ENCODE peak calls at places on chromosomes 2 and 18, in five cellular contexts. One of them, this sample, is unnamed. For H3K9me3, the result is how much of the 10 kb centered on the place peaks cover.

GRCh38 chr2:31729442-31730092 is 148.8 kb upstream of the SRD5A2 start:
- DNase-seq in A549: peak
- DNase-seq in right cardiac atrium: no peak
- DNase-seq in CD4-positive, CD25-positive, alpha-beta regulatory T cell: no peak
- DNase-seq in RWPE2: no peak
- DNase-seq in this sample: no peak

GRCh38 chr18:41751652-41752051 is 203.4 kb upstream of the PIK3C3 start:
- DNase-seq in A549: no peak
- DNase-seq in right cardiac atrium: no peak
- DNase-seq in CD4-positive, CD25-positive, alpha-beta regulatory T cell: no peak
- DNase-seq in RWPE2: no peak
- DNase-seq in this sample: no peak

GRCh38 chr2:12856934-12857660 is 140.4 kb downstream of the TRIB2 start:
- DNase-seq in A549: no peak
- DNase-seq in right cardiac atrium: no peak
- DNase-seq in CD4-positive, CD25-positive, alpha-beta regulatory T cell: no peak
- DNase-seq in RWPE2: no peak
- DNase-seq in this sample: no peak

GRCh38 chr18:57859314-57859713 is 56.2 kb upstream of the ATP8B1 start:
- DNase-seq in A549: peak
- DNase-seq in right cardiac atrium: no peak
- DNase-seq in CD4-positive, CD25-positive, alpha-beta regulatory T cell: no peak
- DNase-seq in RWPE2: no peak
- DNase-seq in this sample: no peak

GRCh38 chr18:8623549-8624106 is 14.4 kb downstream of the RAB12 start:
- DNase-seq in A549: no peak
- DNase-seq in right cardiac atrium: peak
- DNase-seq in CD4-positive, CD25-positive, alpha-beta regulatory T cell: no peak
- DNase-seq in RWPE2: no peak
- DNase-seq in this sample: peak

GRCh38 chr2:12169721-12170120 is 423.3 kb downstream of the LPIN1 start:
- DNase-seq in A549: no peak
- DNase-seq in right cardiac atrium: peak
- DNase-seq in CD4-positive, CD25-positive, alpha-beta regulatory T cell: no peak
- DNase-seq in RWPE2: no peak
- DNase-seq in this sample: no peak

GRCh38 chr2:120562218-120563005 is 173.3 kb upstream of the GLI2 start:
- DNase-seq in A549: no peak
- DNase-seq in right cardiac atrium: peak
- DNase-seq in CD4-positive, CD25-positive, alpha-beta regulatory T cell: no peak
- DNase-seq in RWPE2: no peak
- DNase-seq in this sample: no peak

GRCh38 chr18:5627756-5628511 is 84.1 kb upstream of the EPB41L3 start:
- DNase-seq in A549: no peak
- DNase-seq in right cardiac atrium: no peak
- DNase-seq in CD4-positive, CD25-positive, alpha-beta regulatory T cell: no peak
- DNase-seq in RWPE2: no peak
- DNase-seq in this sample: no peak

DNA sequence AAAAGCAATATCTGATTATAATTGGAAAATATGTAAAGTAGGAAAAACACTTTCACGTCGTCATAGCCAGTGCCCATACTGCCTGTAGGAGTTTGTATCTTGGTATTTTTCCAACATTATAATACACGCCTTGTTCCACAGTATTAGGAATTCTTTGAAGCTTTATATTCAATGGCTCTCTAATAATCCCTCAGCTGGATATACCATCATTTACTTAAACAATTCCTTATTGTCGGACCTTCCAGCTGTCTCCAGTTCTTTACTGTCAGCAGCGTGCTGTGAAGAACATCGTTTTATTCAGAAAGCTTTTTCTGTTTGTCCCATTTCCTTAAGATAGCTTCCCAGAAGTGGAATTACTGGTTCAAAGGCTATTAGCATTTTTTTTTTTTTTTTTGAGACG is 31.7 kb downstream of the ATP6V1C2 start:
- DNase-seq in A549: no peak
- DNase-seq in right cardiac atrium: no peak
- DNase-seq in CD4-positive, CD25-positive, alpha-beta regulatory T cell: no peak
- DNase-seq in RWPE2: no peak
- DNase-seq in this sample: no peak
- H3K9me3 ChIP-seq in A549: under half
- H3K9me3 ChIP-seq in right cardiac atrium: under half
- H3K9me3 ChIP-seq in CD4-positive, CD25-positive, alpha-beta regulatory T cell: under half
- H3K9me3 ChIP-seq in RWPE2: under half
- H3K9me3 ChIP-seq in this sample: under half

DNA sequence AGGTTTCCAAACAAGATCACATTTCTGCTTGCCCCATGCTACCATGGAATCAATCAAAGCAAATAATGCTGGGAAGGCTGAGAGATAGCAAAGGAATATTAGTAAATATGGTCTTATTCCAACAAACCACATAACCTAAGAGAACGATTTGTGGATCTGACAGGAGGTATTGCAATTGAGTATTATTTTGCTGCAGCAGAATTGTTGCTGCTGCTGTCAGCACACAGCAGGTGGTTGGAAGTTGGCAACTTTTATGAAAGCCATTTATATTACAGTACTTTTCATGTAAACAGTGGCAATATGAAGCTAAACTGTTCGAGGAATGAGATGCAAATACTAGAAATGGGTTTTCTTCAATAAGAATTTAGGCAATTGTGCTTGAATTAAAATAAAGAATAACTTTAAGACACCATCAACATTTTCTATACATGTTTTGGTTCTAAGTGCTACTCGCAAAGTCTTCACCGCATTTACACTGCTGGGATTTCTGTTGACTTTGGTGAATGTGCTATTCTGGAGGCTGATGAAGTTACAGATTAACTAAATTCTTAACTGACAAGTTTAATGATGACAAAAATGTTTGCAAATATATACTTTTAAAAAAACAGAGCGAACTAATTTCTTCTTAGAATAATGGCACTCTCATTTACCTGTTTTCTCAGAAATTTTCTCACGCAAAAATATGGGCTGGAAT is 1285.7 kb downstream of the CNTNAP5 start:
- DNase-seq in A549: no peak
- DNase-seq in right cardiac atrium: no peak
- DNase-seq in CD4-positive, CD25-positive, alpha-beta regulatory T cell: no peak
- DNase-seq in RWPE2: no peak
- DNase-seq in this sample: no peak
- H3K9me3 ChIP-seq in A549: under half
- H3K9me3 ChIP-seq in right cardiac atrium: under half
- H3K9me3 ChIP-seq in CD4-positive, CD25-positive, alpha-beta regulatory T cell: under half
- H3K9me3 ChIP-seq in RWPE2: under half
- H3K9me3 ChIP-seq in this sample: under half

DNA sequence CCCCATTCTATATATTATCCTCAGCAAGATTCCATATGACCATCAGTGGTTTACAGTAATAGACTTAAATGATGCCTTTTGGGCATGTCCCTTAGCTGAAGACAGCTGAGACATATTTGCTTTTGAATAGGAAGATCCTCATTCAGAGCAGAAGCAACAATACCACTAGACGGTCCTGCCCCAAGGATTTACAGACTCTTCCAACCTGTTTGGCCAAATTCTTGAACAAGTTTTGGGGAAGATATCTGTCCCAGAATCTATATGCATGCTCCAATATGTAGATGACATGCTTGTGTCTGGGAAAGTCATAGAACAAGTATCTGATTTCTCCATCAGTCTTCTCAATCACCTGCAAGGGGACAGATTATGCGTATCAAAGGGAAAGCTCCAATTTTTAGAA is 137.1 kb upstream of the RMP24 start:
- DNase-seq in A549: no peak
- DNase-seq in right cardiac atrium: no peak
- DNase-seq in CD4-positive, CD25-positive, alpha-beta regulatory T cell: no peak
- DNase-seq in RWPE2: no peak
- DNase-seq in this sample: no peak
- H3K9me3 ChIP-seq in A549: under half
- H3K9me3 ChIP-seq in right cardiac atrium: under half
- H3K9me3 ChIP-seq in CD4-positive, CD25-positive, alpha-beta regulatory T cell: under half
- H3K9me3 ChIP-seq in RWPE2: under half
- H3K9me3 ChIP-seq in this sample: under half

DNA sequence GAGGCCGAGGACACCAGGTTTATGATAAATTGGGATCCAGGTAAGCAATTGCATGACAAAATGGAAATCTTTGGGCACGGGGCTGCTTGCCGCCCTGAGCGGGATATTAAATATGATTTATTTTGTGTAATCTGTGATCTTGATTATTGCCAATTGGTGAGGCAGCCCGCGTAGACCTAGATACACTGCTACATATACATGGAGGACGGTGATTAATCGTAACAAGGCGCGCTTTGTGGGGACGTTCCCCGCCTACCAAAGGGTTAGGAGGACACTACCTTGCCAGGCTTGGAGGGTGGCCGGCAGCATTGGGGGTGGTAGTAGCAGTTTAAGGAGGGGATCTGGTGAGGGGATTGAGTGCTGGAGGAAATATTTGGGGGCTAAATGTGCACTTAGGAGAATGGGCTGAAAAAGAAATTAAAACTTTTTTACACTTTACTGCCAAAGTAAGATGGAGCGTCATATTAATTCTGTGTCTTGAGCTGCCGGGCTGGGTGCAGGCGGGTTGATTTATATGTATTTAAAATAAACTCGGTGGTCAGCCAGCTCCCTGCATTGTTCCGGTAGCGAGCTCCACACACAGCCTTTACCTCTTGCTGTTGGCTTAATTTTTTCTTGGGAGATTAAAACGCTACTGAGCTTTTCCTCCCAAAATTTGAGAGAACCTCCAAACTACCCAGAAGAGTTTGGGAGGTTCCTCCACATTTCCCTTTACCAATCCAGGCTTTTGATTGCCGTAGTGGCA is 4.1 kb downstream of the HOXD3 start:
- DNase-seq in A549: no peak
- DNase-seq in right cardiac atrium: no peak
- DNase-seq in CD4-positive, CD25-positive, alpha-beta regulatory T cell: no peak
- DNase-seq in RWPE2: no peak
- DNase-seq in this sample: no peak
- H3K9me3 ChIP-seq in A549: under half
- H3K9me3 ChIP-seq in right cardiac atrium: under half
- H3K9me3 ChIP-seq in CD4-positive, CD25-positive, alpha-beta regulatory T cell: under half
- H3K9me3 ChIP-seq in RWPE2: under half
- H3K9me3 ChIP-seq in this sample: under half

GRCh38 chr2:168639501-168639900 is 162.9 kb upstream of the NOSTRIN start:
- DNase-seq in A549: no peak
- DNase-seq in right cardiac atrium: peak
- DNase-seq in CD4-positive, CD25-positive, alpha-beta regulatory T cell: no peak
- DNase-seq in RWPE2: no peak
- DNase-seq in this sample: no peak
- H3K9me3 ChIP-seq in A549: under half
- H3K9me3 ChIP-seq in right cardiac atrium: under half
- H3K9me3 ChIP-seq in CD4-positive, CD25-positive, alpha-beta regulatory T cell: under half
- H3K9me3 ChIP-seq in RWPE2: under half
- H3K9me3 ChIP-seq in this sample: under half

GRCh38 chr2:125979886-125980285 is 676.1 kb upstream of the GYPC start:
- DNase-seq in A549: no peak
- DNase-seq in right cardiac atrium: no peak
- DNase-seq in CD4-positive, CD25-positive, alpha-beta regulatory T cell: no peak
- DNase-seq in RWPE2: no peak
- DNase-seq in this sample: no peak
- H3K9me3 ChIP-seq in A549: under half
- H3K9me3 ChIP-seq in right cardiac atrium: under half
- H3K9me3 ChIP-seq in CD4-positive, CD25-positive, alpha-beta regulatory T cell: under half
- H3K9me3 ChIP-seq in RWPE2: under half
- H3K9me3 ChIP-seq in this sample: under half